ENCODE peak calls at places on chromosomes 7 and 10, in seven cellular contexts. Y is choroid plexus epithelial cell, V is progenitor cell of endocrine pancreas, C is upper lobe of right lung, D is GM13977, I is AG09319, O is dorsolateral prefrontal cortex. Z is an unnamed sample.
A peak's percentile ranks its signal among the peaks of the same experiment; 100 is the strongest.

GRCh38 chr10:124708246-124708779 is 35.9 kb downstream of the FAM53B start:
- DNase-seq in V (no peak), O (no peak), I (no peak), D (no peak), Y (peak; percentile 28), C (no peak), Z (no peak)

GRCh38 chr7:13240349-13240748 is 552.9 kb downstream of the ARL4A start:
- DNase-seq in V (no peak), D (no peak), O (no peak), Y (peak; percentile 62), I (no peak), C (no peak), Z (no peak)

GRCh38 chr7:25753837-25754236 is 398.2 kb upstream of the NFE2L3 start:
- DNase-seq in O (no peak), Y (no peak), D (no peak), I (no peak), V (no peak), C (no peak), Z (no peak)

GRCh38 chr7:55177068-55177530 is 158.3 kb downstream of the EGFR start:
- DNase-seq in D (no peak), Y (no peak), C (peak; percentile 43), O (no peak), V (no peak), I (no peak), Z (no peak)

GRCh38 chr7:23004247-23004520 is 9.7 kb downstream of the HYCC1 start:
- DNase-seq in O (no peak), C (no peak), V (no peak), Y (no peak), I (no peak), D (no peak), Z (no peak)

GRCh38 chr7:16026253-16027020 is 340.0 kb upstream of the MEOX2 start:
- DNase-seq in O (no peak), C (no peak), V (no peak), I (no peak), Y (peak; percentile 81), D (no peak), Z (no peak)

GRCh38 chr10:110226926-110227641 is 19.7 kb downstream of the MXI1 start:
- DNase-seq in D (peak; percentile 90), Y (peak; percentile 38), V (peak; percentile 30), I (no peak), O (peak; percentile 38), C (peak; percentile 91), Z (peak; percentile 28)

GRCh38 chr10:97721871-97722780 is 8.6 kb downstream of the MARVELD1 start:
- DNase-seq in D (no peak), V (no peak), O (no peak), Y (no peak), C (no peak), I (no peak), Z (no peak)

GRCh38 chr10:117007080-117007479 is 2.1 kb upstream of the SHTN1 start:
- DNase-seq in O (no peak), Y (peak; percentile 67), I (no peak), D (no peak), V (no peak), C (no peak), Z (no peak)

GRCh38 chr7:21915140-21915539 is 30.6 kb downstream of the CDCA7L start:
- DNase-seq in C (no peak), I (no peak), Y (no peak), O (no peak), D (no peak), V (no peak), Z (no peak)

GRCh38 chr10:58414270-58415041 is 29.2 kb downstream of the TFAM start:
- DNase-seq in Y (peak; percentile 91), C (no peak), I (peak; percentile 51), V (no peak), D (no peak), O (no peak), Z (no peak)

GRCh38 chr10:107727762-107728317 is 563.3 kb upstream of the SORCS1 start:
- DNase-seq in I (peak; percentile 41), Y (peak; percentile 32), C (no peak), V (no peak), D (no peak), O (no peak), Z (no peak)

GRCh38 chr7:121621947-121622346 is 225.8 kb upstream of the FAM3C start:
- DNase-seq in C (no peak), V (no peak), D (no peak), Y (no peak), I (no peak), O (no peak), Z (no peak)

GRCh38 chr10:48416584-48417232 is 110.2 kb downstream of the MAPK8 start:
- DNase-seq in I (no peak), D (no peak), C (no peak), Y (no peak), V (no peak), O (no peak), Z (no peak)
- TF ChIP-seq CTCF in I (no peak), D (no peak), C (no peak), Y (peak; percentile 14), V (no peak), O (no peak), Z (no peak)

GRCh38 chr7:75738975-75739795 is 444 bp upstream of the HIP1 start:
- DNase-seq in Y (peak; percentile 99), C (peak; percentile 100), D (peak; percentile 100), O (peak; percentile 100), I (peak; percentile 98), V (peak; percentile 100), Z (peak; percentile 100)
- TF ChIP-seq CTCF in Y (no peak), C (no peak), D (no peak), O (no peak), I (no peak), V (peak; percentile 26), Z (no peak)

GRCh38 chr7:11153694-11154093 is 180.0 kb downstream of the PHF14 start:
- DNase-seq in D (no peak), Y (peak; percentile 9), V (no peak), O (no peak), I (no peak), C (no peak), Z (no peak)
- TF ChIP-seq CTCF in D (no peak), Y (peak; percentile 6), V (no peak), O (no peak), I (no peak), C (peak; percentile 6), Z (no peak)

GRCh38 chr7:43391518-43391917 is 191.4 kb upstream of the STK17A start:
- DNase-seq in D (no peak), C (no peak), V (no peak), I (no peak), O (no peak), Y (no peak), Z (no peak)
- TF ChIP-seq CTCF in D (no peak), C (no peak), V (peak; percentile 33), I (no peak), O (no peak), Y (no peak), Z (no peak)

DNA sequence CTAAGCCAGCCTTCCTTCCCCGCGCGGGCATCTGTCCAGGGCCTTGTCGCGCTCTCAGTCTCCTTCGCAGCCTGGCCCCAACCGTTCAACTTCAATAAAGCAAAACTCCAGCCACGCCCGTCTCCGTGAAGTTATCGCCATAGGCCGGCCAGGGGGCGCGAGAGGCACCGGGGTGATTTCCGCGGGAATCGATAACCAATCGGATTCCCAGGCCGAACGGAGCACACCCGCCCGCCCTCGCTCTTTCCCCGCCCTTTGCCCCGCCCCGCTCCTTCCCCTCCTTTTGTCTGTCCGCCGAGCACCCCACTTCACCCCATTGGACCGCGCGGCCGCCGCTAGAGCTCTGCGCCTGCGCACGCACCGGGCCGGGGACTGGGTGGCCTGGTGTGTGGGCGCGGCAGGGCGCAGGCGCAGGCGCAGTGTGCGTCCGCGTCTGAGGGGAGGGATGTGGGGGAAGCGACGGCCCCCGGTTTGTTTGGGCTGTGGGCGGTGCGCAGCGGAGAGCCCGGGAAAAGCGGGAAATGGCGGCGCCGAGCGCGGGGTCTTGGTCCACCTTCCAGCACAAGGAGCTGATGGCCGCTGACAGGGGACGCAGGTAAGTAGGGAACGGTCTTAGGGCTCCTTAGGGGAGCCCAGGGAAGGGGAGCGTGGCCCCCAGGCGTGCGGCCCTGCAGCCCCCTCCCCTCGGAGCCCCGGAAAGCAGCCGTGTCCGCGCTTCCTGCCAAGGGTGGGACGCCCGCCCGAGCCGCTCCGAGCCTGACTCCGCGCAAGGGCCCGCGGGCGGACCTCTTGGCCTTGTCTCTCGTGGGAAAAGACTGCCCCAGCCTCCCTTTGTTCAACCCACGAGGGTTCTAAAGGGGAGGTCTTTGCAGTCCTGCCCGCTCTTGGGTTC is at the start of gene CASP2:
- DNase-seq in D (peak; percentile 99), C (peak; percentile 100), Y (peak; percentile 98), O (peak; percentile 96), V (peak; percentile 98), I (peak; percentile 94), Z (peak; percentile 98)
- TF ChIP-seq CTCF in D (peak; percentile 49), C (peak; percentile 45), Y (peak; percentile 46), O (peak; percentile 12), V (peak; percentile 47), I (peak; percentile 41), Z (no peak)

DNA sequence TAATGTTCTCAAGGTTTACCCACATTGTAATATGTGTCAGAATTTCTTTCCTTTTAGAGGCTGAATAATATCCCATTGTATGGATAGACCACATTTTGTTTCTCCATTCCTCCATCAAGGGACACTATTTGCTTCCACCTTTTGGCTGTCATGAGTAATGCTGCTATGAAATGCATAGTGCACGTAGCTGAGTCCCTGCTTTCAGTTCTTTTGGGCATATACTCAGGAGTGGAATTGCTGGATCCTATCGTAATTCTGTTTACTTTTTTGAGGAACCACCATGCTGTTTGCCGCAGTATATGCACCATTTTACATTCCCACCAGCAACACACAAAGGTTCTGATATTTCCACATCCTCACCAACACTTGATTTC is 60.0 kb downstream of the PRF1 start:
- DNase-seq in C (no peak), V (no peak), Y (peak; percentile 33), I (no peak), D (no peak), O (no peak), Z (no peak)
- TF ChIP-seq CTCF in C (peak; percentile 11), V (no peak), Y (peak; percentile 42), I (peak; percentile 33), D (peak; percentile 9), O (no peak), Z (no peak)

GRCh38 chr7:100147278-100147677 is 1.4 kb upstream of the LAMTOR4 start:
- DNase-seq in D (no peak), O (no peak), I (no peak), V (no peak), Y (no peak), C (no peak), Z (no peak)

GRCh38 chr7:100148225-100148558 is 526 bp upstream of the LAMTOR4 start:
- DNase-seq in I (no peak), V (no peak), O (no peak), D (no peak), Y (no peak), C (no peak), Z (no peak)

GRCh38 chr7:100152404-100152803 is 3.7 kb downstream of the LAMTOR4 start:
- DNase-seq in I (no peak), V (no peak), O (no peak), C (no peak), Y (no peak), D (no peak), Z (no peak)

GRCh38 chr7:100152937-100153666 is 4.4 kb downstream of the LAMTOR4 start:
- DNase-seq in C (no peak), D (no peak), I (no peak), O (no peak), V (no peak), Y (no peak), Z (no peak)

GRCh38 chr7:100148559-100149328 is at the start of gene LAMTOR4:
- DNase-seq in I (peak; percentile 98), D (peak; percentile 97), V (peak; percentile 95), Y (peak; percentile 99), C (peak; percentile 99), O (peak; percentile 100), Z (peak; percentile 92)
- TF ChIP-seq CTCF in I (no peak), D (no peak), V (peak; percentile 18), Y (no peak), C (no peak), O (no peak), Z (no peak)